ENCODE peak calls at places on chromosomes 6 and 20, in seven cellular contexts. W is activated CD4-positive, alpha-beta T cell treated with anti-CD3 and anti-CD28 coated beads, Interleukin-2, amount 50 U/mL, for 48 hours; V is AG08396; S is nucleus accumbens; B is mammary epithelial cell; Q is AG04450; R is left ventricle myocardium inferior. H is an unnamed sample.

GRCh38 chr6:49406241-49406970 is 56.6 kb downstream of the MMUT start:
- DNase-seq in S (no peak), V (no peak), B (no peak), R (no peak), W (no peak), Q (no peak), H (no peak)

GRCh38 chr6:3410385-3411360 is 46.2 kb downstream of the SLC22A23 start:
- DNase-seq in W (peak), Q (peak), V (peak), B (no peak), S (no peak), R (no peak), H (no peak)

GRCh38 chr20:15248618-15249395 is 911.4 kb upstream of the FLRT3 start:
- DNase-seq in V (no peak), B (no peak), R (no peak), Q (no peak), S (no peak), W (no peak), H (no peak)

GRCh38 chr6:99016355-99016754 is 68.6 kb upstream of the FBXL4 start:
- DNase-seq in B (peak), R (no peak), V (no peak), W (no peak), Q (no peak), S (no peak), H (no peak)

GRCh38 chr20:19257201-19257600 is 44.8 kb downstream of the SLC24A3 start:
- DNase-seq in S (no peak), Q (no peak), B (no peak), R (no peak), W (no peak), V (no peak), H (no peak)

GRCh38 chr20:4809707-4810106 is 88.0 kb downstream of the PRND start:
- DNase-seq in S (no peak), V (no peak), W (peak), B (no peak), Q (no peak), R (no peak), H (no peak)

GRCh38 chr20:2206957-2207769 is 88.6 kb upstream of the TGM3 start:
- DNase-seq in Q (no peak), V (peak), W (peak), B (peak), R (peak), S (peak), H (no peak)

GRCh38 chr6:13669476-13669875 is 42.2 kb downstream of the RANBP9 start:
- DNase-seq in V (no peak), S (no peak), Q (no peak), B (no peak), R (no peak), W (no peak), H (no peak)

GRCh38 chr20:45890077-45890996 is 671 bp downstream of the NEURL2 start:
- DNase-seq in Q (no peak), R (peak), S (peak), B (no peak), V (peak), W (peak), H (peak)

GRCh38 chr6:169169375-169169774 is 84.3 kb downstream of the THBS2 start:
- DNase-seq in V (no peak), R (no peak), B (no peak), S (no peak), W (no peak), Q (no peak), H (no peak)

GRCh38 chr6:88105741-88106340 is 58.2 kb downstream of the SPACA1 start:
- DNase-seq in W (no peak), R (no peak), Q (no peak), B (no peak), S (no peak), V (no peak), H (peak)

GRCh38 chr20:31593221-31594001 is 11.7 kb upstream of the ID1 start:
- DNase-seq in S (no peak), Q (no peak), R (no peak), W (peak), B (peak), V (no peak), H (no peak)

GRCh38 chr6:100304575-100304974 is 160.1 kb downstream of the SIM1 start:
- DNase-seq in Q (no peak), R (no peak), W (no peak), V (no peak), S (no peak), B (no peak), H (no peak)

GRCh38 chr6:125050663-125051318 is 88.6 kb downstream of the RNF217 start:
- DNase-seq in B (no peak), W (no peak), V (no peak), R (no peak), Q (no peak), S (no peak), H (no peak)

H was measured in brain pericyte.